ENCODE peak calls at places on chromosomes 7 and 10, in six cellular contexts. V is upper lobe of left lung, J is left ventricle myocardium inferior, Q is IMR-90, U is left lung, Y is suprapubic skin. R is an unnamed sample. For H3K36me3, the result is how much of the 10 kb centered on the place peaks cover.

GRCh38 chr10:69508738-69509340 is 57.6 kb downstream of the TSPAN15 start:
- DNase-seq in Y (no peak), Q (no peak), J (no peak), V (no peak), U (no peak), R (no peak)

GRCh38 chr10:124231188-124232135 is 138.1 kb upstream of the CHST15 start:
- DNase-seq in U (no peak), J (no peak), Q (no peak), V (no peak), Y (no peak), R (no peak)

GRCh38 chr7:132614428-132615076 is 38.3 kb upstream of the PLXNA4 start:
- DNase-seq in Q (no peak), Y (no peak), V (peak), J (peak), U (peak), R (no peak)

GRCh38 chr7:100572949-100573675 is 588 bp downstream of the SAP25 start:
- DNase-seq in Y (no peak), U (no peak), J (no peak), Q (no peak), V (no peak), R (no peak)

GRCh38 chr7:70380315-70381027 is 751.5 kb upstream of the GALNT17 start:
- DNase-seq in U (no peak), J (peak), Q (no peak), Y (peak), V (no peak), R (no peak)

GRCh38 chr7:2757361-2757903 is 69.4 kb downstream of the AMZ1 start:
- DNase-seq in Y (no peak), Q (no peak), J (peak), U (no peak), V (no peak), R (no peak)

GRCh38 chr7:107593025-107593410 is 13.0 kb downstream of the BCAP29 start:
- DNase-seq in Q (no peak), J (no peak), V (no peak), U (no peak), Y (no peak), R (no peak)

GRCh38 chr10:57699944-57700343 is 567.8 kb downstream of the IPMK start:
- DNase-seq in Q (peak), Y (no peak), V (no peak), U (no peak), J (no peak), R (no peak)

GRCh38 chr7:94656925-94657731 is 1.2 kb upstream of the SGCE start:
- DNase-seq in J (no peak), Q (peak), U (no peak), Y (no peak), V (peak), R (no peak)

GRCh38 chr10:123587110-123587509 is 79.0 kb upstream of the GPR26 start:
- DNase-seq in V (no peak), Q (no peak), Y (no peak), J (no peak), U (no peak), R (no peak)

GRCh38 chr10:22713853-22714523 is 390 bp downstream of the PIP4K2A start:
- DNase-seq in U (peak), V (peak), Y (peak), Q (peak), J (peak), R (no peak)

GRCh38 chr10:106987362-106987761 is 177.1 kb downstream of the SORCS1 start:
- DNase-seq in Y (no peak), U (no peak), J (no peak), V (no peak), Q (no peak), R (no peak)

GRCh38 chr10:130924138-130924819 is 387.2 kb downstream of the TCERG1L start:
- DNase-seq in V (no peak), Y (no peak), Q (no peak), J (no peak), U (no peak), R (no peak)

GRCh38 chr10:10782603-10783002 is 235.1 kb upstream of the CELF2 start:
- DNase-seq in Y (no peak), V (no peak), U (no peak), Q (peak), J (no peak), R (no peak)

GRCh38 chr7:124550036-124550435 is 215.6 kb downstream of the GPR37 start:
- DNase-seq in J (no peak), U (no peak), Y (no peak), V (no peak), Q (peak), R (no peak)

GRCh38 chr7:4132221-4132620 is 549.9 kb upstream of the FOXK1 start:
- DNase-seq in V (no peak), J (no peak), U (no peak), Y (peak), Q (no peak), R (no peak)

GRCh38 chr7:79810945-79811344 is 323.7 kb upstream of the GNAI1 start:
- DNase-seq in J (no peak), Q (peak), U (no peak), Y (no peak), V (no peak), R (no peak)

GRCh38 chr7:78379148-78379547 is 580.6 kb downstream of the PHTF2 start:
- DNase-seq in V (no peak), J (no peak), Q (peak), Y (no peak), U (no peak), R (peak)

GRCh38 chr10:86603256-86603655 is 51.1 kb upstream of the OPN4 start:
- DNase-seq in J (no peak), Q (no peak), Y (no peak), U (no peak), V (no peak), R (no peak)

GRCh38 chr7:104272767-104273384 is 55.5 kb upstream of the LHFPL3 start:
- DNase-seq in Q (peak), U (no peak), Y (no peak), V (no peak), J (no peak), R (no peak)

GRCh38 chr7:78140109-78140508 is 341.5 kb downstream of the PHTF2 start:
- DNase-seq in Q (no peak), J (no peak), U (no peak), Y (no peak), V (no peak), R (no peak)

GRCh38 chr7:105678811-105679495 is 97.7 kb upstream of the EFCAB10 start:
- DNase-seq in Q (peak), J (peak), V (peak), Y (peak), U (peak), R (no peak)
- H3K4me3 ChIP-seq in Q (no peak), J (peak), V (peak), Y (peak), U (peak), R (no peak)

DNA sequence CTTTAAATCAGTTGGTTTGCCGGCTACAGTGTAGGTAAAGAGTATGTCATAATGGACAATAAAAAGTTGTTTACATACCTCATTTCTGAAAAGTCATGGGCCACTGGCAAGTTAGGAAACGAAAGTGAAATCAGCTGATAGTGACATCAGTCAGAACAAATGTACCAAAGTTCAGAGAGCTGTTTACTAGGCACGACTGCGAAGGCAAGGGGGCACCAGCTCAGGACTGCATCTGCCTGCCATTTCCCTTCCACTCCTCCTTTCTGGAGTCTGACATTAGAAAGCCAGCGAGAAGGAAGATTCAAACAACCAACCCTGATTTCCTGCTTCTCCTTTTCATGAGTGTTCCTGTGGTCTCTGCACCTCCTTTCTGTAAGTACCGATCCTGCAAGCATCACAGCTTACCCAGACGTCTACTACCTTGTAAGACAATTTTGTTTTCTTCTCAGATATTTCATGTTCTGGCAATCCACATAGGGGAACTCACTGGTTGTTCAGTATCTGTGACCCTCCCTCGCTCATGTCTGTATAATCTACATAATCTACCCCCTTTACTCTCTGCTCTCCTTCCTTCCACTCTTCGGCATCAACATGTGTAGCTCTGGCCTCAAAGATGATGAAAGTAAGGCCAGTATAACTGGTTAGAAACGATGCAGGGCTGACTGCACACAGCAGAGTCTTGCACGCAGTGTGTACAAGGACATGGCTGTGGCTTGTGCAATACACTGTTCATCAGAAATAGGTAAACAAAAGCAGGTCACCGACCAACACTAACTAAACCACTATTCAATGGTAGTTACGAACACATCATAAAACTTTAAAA is at the start of gene TMEM140:
- DNase-seq in V (peak), J (no peak), U (no peak), Y (no peak), Q (peak), R (no peak)
- TF ChIP-seq CTCF in V (no peak), J (peak), U (no peak), Y (no peak), Q (no peak), R (peak)

GRCh38 chr7:30846378-30846777 is 65.3 kb upstream of the AQP1 start:
- DNase-seq in V (peak), Q (no peak), J (no peak), Y (no peak), U (peak), R (no peak)
- H3K36me3 ChIP-seq in V (under half), Q (under half), J (under half), Y (under half), U (under half), R (under half)

GRCh38 chr10:132359305-132360040 is 27.5 kb downstream of the LRRC27 start:
- DNase-seq in J (peak), U (no peak), Q (no peak), Y (peak), V (peak), R (no peak)
- H3K4me3 ChIP-seq in J (no peak), U (no peak), Q (no peak), Y (no peak), V (no peak), R (no peak)

DNA sequence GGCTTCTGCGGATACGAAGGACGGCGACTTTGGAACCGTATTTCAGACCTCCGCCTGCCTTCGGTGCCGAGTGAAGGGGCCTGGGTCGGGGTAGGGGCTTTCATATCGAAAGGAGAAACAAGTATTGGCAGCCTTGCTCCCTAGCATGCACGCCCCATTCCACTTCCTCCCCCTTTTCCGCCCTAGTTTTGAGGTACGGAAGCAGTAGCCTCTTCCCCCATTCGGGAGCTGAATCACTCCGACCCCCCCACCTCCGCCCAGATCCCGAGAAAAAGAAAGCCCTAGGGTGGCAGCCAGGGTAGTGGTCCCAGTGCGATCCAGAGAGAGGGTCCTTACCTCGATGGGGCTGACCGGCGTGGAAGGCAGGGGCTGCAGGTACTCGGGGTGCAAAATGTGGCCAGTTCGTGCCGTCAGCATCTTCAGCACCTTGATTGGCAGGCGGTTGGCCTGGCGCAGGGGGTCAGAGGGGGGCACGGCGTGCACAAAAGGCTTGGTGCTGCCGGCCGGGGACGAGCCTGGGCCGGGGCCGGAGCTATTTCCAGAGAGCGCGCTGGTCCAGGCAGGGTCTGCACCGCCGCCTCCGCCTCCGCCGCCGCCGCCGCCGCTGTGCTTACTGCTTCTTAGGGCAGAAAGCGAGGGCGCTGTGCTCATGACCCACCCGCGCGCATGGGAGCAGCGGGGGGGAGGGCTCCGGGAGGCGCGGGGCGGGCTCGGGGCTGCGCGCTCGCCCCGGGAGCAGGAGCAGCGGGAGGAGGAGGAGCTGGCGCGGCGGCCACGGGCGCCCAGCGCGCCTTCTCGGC is 595 bp downstream of the ZNF503 start:
- DNase-seq in Y (peak), J (peak), V (peak), U (peak), Q (peak), R (no peak)
- TF ChIP-seq CTCF in Y (no peak), J (no peak), V (no peak), U (no peak), Q (no peak), R (no peak)

GRCh38 chr10:44572146-44572545 is 187.2 kb upstream of the CXCL12 start:
- DNase-seq in Y (no peak), U (no peak), V (no peak), Q (no peak), J (no peak), R (no peak)

GRCh38 chr10:44567471-44567870 is 182.6 kb upstream of the CXCL12 start:
- DNase-seq in J (no peak), Y (no peak), U (no peak), V (no peak), Q (peak), R (peak)

GRCh38 chr10:44571701-44572100 is 186.8 kb upstream of the CXCL12 start:
- DNase-seq in J (no peak), V (no peak), U (no peak), Y (no peak), Q (peak), R (peak)

GRCh38 chr10:44566786-44567185 is 181.9 kb upstream of the CXCL12 start:
- DNase-seq in J (no peak), Y (no peak), V (no peak), Q (no peak), U (no peak), R (no peak)

DNA sequence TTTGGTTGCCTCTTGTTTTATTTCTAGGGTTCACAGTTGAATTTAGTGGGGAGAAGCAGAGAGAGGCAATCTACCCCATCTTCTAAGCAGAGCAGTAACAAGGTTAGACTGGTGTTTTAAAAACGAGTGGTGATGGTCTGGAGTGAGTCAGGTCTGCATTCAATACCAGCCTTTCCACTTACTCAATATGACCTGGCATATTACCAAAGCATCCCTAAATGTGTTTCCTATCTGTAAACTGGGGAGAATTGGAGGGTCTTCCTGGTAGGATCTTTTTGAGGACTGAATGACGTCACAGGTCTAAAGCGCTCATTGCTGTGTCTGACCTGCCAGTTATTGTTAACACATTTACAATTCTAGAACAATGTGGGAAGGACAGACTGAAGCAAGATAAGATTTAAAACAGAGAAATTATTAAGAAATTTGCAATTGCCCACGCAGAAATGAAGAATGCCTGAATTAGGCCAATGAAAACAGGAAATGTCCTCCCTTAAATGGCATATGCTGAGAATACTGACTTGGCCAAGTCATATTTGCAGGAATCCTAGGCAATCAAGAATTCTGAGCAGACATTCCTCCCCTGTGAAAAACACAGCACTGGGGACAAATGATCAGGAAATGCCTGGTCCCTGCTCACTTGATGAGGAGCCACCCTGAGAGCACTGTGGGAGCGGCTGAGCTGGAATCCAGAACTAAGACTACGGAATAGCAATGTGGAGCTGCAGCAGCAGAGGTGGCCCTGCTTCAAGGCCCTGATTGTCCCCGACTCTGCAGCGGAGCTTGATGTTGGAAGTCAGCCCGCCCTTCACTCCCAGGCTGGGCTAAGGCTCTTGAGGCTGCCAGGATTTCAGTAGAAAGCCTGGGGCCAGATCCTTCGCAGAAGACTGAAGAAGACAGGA is 184.5 kb upstream of the CXCL12 start:
- DNase-seq in Q (peak), Y (no peak), V (no peak), U (no peak), J (peak), R (peak)
- H3K36me3 ChIP-seq in Q (under half), Y (under half), V (under half), U (under half), J (under half), R (under half)

GRCh38 chr10:80463868-80464267 is 9.8 kb downstream of the TSPAN14 start:
- DNase-seq in Y (no peak), J (no peak), U (no peak), Q (no peak), V (no peak), R (no peak)

GRCh38 chr10:80465839-80466590 is 11.9 kb downstream of the TSPAN14 start:
- DNase-seq in Y (no peak), U (no peak), J (no peak), Q (no peak), V (no peak), R (no peak)

GRCh38 chr10:80462986-80463741 is 9.1 kb downstream of the TSPAN14 start:
- DNase-seq in U (no peak), V (no peak), J (no peak), Y (no peak), Q (peak), R (peak)

GRCh38 chr10:80466724-80467326 is 12.7 kb downstream of the TSPAN14 start:
- DNase-seq in Y (no peak), V (no peak), J (no peak), Q (no peak), U (no peak), R (no peak)

DNA sequence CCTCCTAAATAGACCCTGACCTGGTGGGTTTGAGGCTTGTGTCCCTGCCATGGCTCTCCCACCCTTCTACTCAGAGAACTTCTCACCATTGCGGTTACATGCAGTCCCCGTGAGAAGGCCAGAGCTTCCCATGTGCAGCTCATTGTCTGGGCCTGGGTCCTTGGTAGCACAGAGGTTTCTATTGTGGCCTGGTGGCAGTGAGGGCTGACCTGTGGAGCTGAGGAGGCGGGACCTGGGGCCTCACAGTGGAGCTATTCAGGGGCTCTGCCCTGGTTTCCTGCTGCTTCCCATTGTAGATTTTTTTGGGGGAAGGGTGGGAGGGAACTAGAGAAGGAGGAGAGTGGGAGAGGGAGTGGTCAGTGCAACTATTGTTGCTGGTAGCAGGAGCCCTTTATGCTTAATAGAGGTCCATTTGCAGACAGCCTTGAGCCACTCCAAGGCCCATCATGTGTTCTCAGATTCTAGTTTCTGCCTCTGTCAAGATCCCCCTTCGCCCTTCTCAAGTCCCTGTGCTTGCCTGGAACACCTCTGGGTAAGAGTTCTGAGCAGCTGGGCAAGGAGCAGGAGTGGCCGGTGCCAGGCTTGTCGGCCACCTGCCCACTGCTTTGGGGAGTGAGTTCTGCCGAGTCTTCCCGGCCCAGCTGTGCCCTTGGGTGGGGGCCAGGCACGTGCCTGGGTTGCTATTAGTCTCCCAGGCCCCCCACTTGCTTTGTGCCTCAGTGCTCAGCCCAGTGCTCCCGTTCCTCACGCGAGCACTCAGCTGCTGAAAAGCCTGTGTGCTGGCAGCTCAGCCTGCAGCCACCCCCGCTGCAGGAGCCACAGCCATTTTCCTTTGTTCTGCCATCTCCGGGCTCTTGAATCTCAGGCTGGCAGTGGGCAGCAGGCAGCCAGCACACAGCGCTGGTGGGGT is 10.7 kb downstream of the TSPAN14 start:
- DNase-seq in Y (no peak), U (no peak), J (no peak), V (peak), Q (peak), R (no peak)
- H3K4me3 ChIP-seq in Y (peak), U (peak), J (peak), V (peak), Q (no peak), R (no peak)

DNA sequence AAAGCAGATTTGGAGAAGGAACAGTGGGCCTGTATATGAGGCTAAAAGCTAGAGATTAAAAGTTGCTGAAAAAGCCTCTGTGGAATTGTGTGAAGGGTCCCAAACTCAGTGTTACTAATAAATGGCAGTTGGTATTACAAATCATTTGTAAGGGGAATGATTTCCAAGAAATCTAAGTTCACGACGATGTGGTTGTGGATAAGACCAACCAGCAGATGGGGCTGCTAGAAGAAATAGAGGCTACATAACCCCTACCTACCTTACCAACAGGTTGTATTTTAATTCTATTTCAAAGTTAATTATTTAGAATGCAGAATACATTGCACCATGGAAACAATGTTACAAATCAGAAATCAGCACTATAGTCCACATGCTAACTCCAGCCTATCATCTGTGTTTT is 377.1 kb downstream of the HPSE2 start:
- DNase-seq in Q (peak), Y (no peak), U (no peak), V (no peak), J (no peak), R (no peak)
- TF ChIP-seq CTCF in Q (peak), Y (no peak), U (no peak), V (no peak), J (no peak), R (peak)

GRCh38 chr7:47466832-47467231 is 115.1 kb downstream of the TNS3 start:
- DNase-seq in V (no peak), Y (no peak), Q (no peak), J (no peak), U (no peak), R (no peak)
- H3K36me3 ChIP-seq in V (under half), Y (under half), Q (under half), J (under half), U (under half), R (under half)

GRCh38 chr10:98467506-98468318 is 21.0 kb upstream of the HPS1 start:
- DNase-seq in J (peak), V (peak), U (peak), Q (peak), Y (peak), R (no peak)
- H3K4me3 ChIP-seq in J (peak), V (peak), U (peak), Q (peak), Y (peak), R (peak)

R was measured in BJ.